ENCODE peak calls at places on chromosome 18, in seven cellular contexts. F is adrenal gland, I is hippocampal formation, A is T-helper 2 cell, C is GM06990, H is transverse colon, S is NCI-H1105. Y is an unnamed sample.

GRCh38 chr18:49778826-49779465 is 34.4 kb downstream of the ACAA2 start:
- DNase-seq in F (no peak), I (no peak), A (no peak), C (no peak), H (no peak), S (peak), Y (no peak)

GRCh38 chr18:23963443-23964185 is 50.9 kb upstream of the TTC39C start:
- DNase-seq in F (no peak), I (no peak), A (no peak), C (no peak), H (no peak), S (no peak), Y (no peak)

GRCh38 chr18:58788971-58789797 is 75.5 kb upstream of the ZNF532 start:
- DNase-seq in F (peak), I (peak), A (no peak), C (no peak), H (no peak), S (no peak), Y (no peak)

GRCh38 chr18:8876887-8877286 is 171.5 kb downstream of the MTCL1 start:
- DNase-seq in F (no peak), I (no peak), A (no peak), C (no peak), H (no peak), S (no peak), Y (no peak)

GRCh38 chr18:72674710-72675109 is 130.6 kb upstream of the CBLN2 start:
- DNase-seq in F (no peak), I (no peak), A (no peak), C (peak), H (no peak), S (no peak), Y (no peak)

GRCh38 chr18:74397572-74397971 is 59.5 kb downstream of the DIPK1C start:
- DNase-seq in F (no peak), I (no peak), A (no peak), C (no peak), H (no peak), S (no peak), Y (peak)

GRCh38 chr18:21314721-21315120 is 72.7 kb downstream of the GREB1L start:
- DNase-seq in F (no peak), I (no peak), A (no peak), C (no peak), H (no peak), S (no peak), Y (no peak)

GRCh38 chr18:21406111-21406510 is 164.1 kb downstream of the GREB1L start:
- DNase-seq in F (no peak), I (no peak), A (no peak), C (no peak), H (no peak), S (no peak), Y (no peak)

GRCh38 chr18:24397694-24398365 is at the start of gene OSBPL1A:
- DNase-seq in F (peak), I (peak), A (peak), C (peak), H (peak), S (peak), Y (peak)

GRCh38 chr18:58176915-58177717 is 133.1 kb downstream of the NEDD4L start:
- DNase-seq in F (no peak), I (no peak), A (no peak), C (no peak), H (no peak), S (no peak), Y (no peak)

GRCh38 chr18:64416990-64417389 is 268.1 kb upstream of the LINC00305 start:
- DNase-seq in F (no peak), I (no peak), A (no peak), C (no peak), H (no peak), S (no peak), Y (no peak)

GRCh38 chr18:1392046-1392445 is 487.4 kb downstream of the ADCYAP1 start:
- DNase-seq in F (no peak), I (no peak), A (no peak), C (no peak), H (no peak), S (no peak), Y (no peak)

GRCh38 chr18:8901019-8901418 is 195.7 kb downstream of the MTCL1 start:
- DNase-seq in F (no peak), I (no peak), A (no peak), C (no peak), H (no peak), S (no peak), Y (no peak)

GRCh38 chr18:58542426-58543159 is 86.3 kb downstream of the ALPK2 start:
- DNase-seq in F (no peak), I (no peak), A (no peak), C (no peak), H (no peak), S (no peak), Y (no peak)

GRCh38 chr18:37577051-37577611 is 11.5 kb upstream of the CELF4 start:
- DNase-seq in F (no peak), I (no peak), A (no peak), C (no peak), H (no peak), S (no peak), Y (no peak)

GRCh38 chr18:22422909-22423548 is 5.3 kb upstream of the CTAGE1 start:
- DNase-seq in F (no peak), I (no peak), A (no peak), C (no peak), H (no peak), S (no peak), Y (peak)

GRCh38 chr18:63843008-63843407 is 44.5 kb upstream of the SERPINB2 start:
- DNase-seq in F (no peak), I (no peak), A (no peak), C (no peak), H (no peak), S (no peak), Y (no peak)

GRCh38 chr18:50850307-50850706 is 28.6 kb upstream of the ME2 start:
- DNase-seq in F (no peak), I (no peak), A (no peak), C (no peak), H (no peak), S (no peak), Y (no peak)

GRCh38 chr18:24068945-24069693 is 54.6 kb downstream of the TTC39C start:
- DNase-seq in F (no peak), I (no peak), A (no peak), C (no peak), H (no peak), S (no peak), Y (no peak)

GRCh38 chr18:38450876-38451275 is 885.3 kb upstream of the CELF4 start:
- DNase-seq in F (no peak), I (no peak), A (no peak), C (no peak), H (no peak), S (no peak), Y (no peak)

GRCh38 chr18:31101148-31102019 is 837 bp downstream of the DSC2 start:
- DNase-seq in F (peak), I (no peak), A (no peak), C (peak), H (peak), S (peak), Y (peak)

GRCh38 chr18:9552616-9553015 is 61.7 kb downstream of the PPP4R1 start:
- DNase-seq in F (no peak), I (no peak), A (no peak), C (no peak), H (no peak), S (no peak), Y (no peak)

GRCh38 chr18:57748770-57749603 is 54.1 kb downstream of the ATP8B1 start:
- DNase-seq in F (no peak), I (no peak), A (no peak), C (no peak), H (no peak), S (no peak), Y (no peak)

GRCh38 chr18:50138181-50139064 is 56.5 kb downstream of the MYO5B start:
- DNase-seq in F (no peak), I (no peak), A (no peak), C (no peak), H (no peak), S (no peak), Y (no peak)

GRCh38 chr18:62702259-62702658 is 13.1 kb upstream of the PHLPP1 start:
- DNase-seq in F (no peak), I (no peak), A (no peak), C (no peak), H (no peak), S (no peak), Y (no peak)

Y was measured in aorta.